ENCODE peak calls at places on chromosomes 7 and 10, in six cellular contexts. O, C, T, Q, N and V are unnamed samples.

GRCh38 chr10:122333037-122333436 is 41.5 kb upstream of the PLEKHA1 start:
- DNase-seq in N (no peak), O (no peak), Q (no peak), C (no peak), T (no peak), V (no peak)

GRCh38 chr7:81111358-81111757 is 192.5 kb upstream of the SEMA3C start:
- DNase-seq in O (no peak), T (no peak), C (peak; percentile 86), Q (no peak), N (no peak), V (peak; percentile 92)

GRCh38 chr7:3691478-3692151 is 390.6 kb downstream of the SDK1 start:
- DNase-seq in T (no peak), Q (no peak), C (no peak), N (no peak), O (peak; percentile 39), V (no peak)

GRCh38 chr7:1045038-1045726 is 836 bp downstream of the GPR146 start:
- DNase-seq in Q (no peak), O (no peak), N (no peak), T (no peak), C (no peak), V (no peak)

GRCh38 chr10:87656431-87657072 is 3.1 kb upstream of the PAPSS2 start:
- DNase-seq in Q (no peak), N (no peak), T (peak; percentile 34), C (peak; percentile 70), O (peak; percentile 84), V (no peak)

GRCh38 chr10:7111574-7111973 is 299.3 kb downstream of the SFMBT2 start:
- DNase-seq in C (peak; percentile 69), O (no peak), T (no peak), N (no peak), Q (no peak), V (peak; percentile 42)

GRCh38 chr7:28296571-28297483 is 115.5 kb upstream of the CREB5 start:
- DNase-seq in N (peak; percentile 47), Q (peak; percentile 22), T (peak; percentile 18), O (peak; percentile 59), C (peak; percentile 45), V (peak; percentile 74)

GRCh38 chr7:142513221-142513955 is 235.9 kb upstream of the PRSS1 start:
- DNase-seq in N (no peak), T (no peak), O (no peak), Q (no peak), C (no peak), V (no peak)

GRCh38 chr7:19397917-19398316 is 252.7 kb upstream of the FERD3L start:
- DNase-seq in N (no peak), Q (no peak), T (no peak), O (no peak), C (no peak), V (peak; percentile 42)

GRCh38 chr7:42976371-42976770 is 44.2 kb downstream of the MRPL32 start:
- DNase-seq in Q (no peak), N (no peak), C (no peak), O (no peak), T (no peak), V (no peak)

GRCh38 chr10:34581871-34582532 is 233.1 kb downstream of the PARD3 start:
- DNase-seq in N (no peak), Q (no peak), T (no peak), C (peak; percentile 81), O (no peak), V (no peak)

GRCh38 chr10:62972103-62972502 is 155.9 kb upstream of the EGR2 start:
- DNase-seq in O (no peak), Q (no peak), C (peak; percentile 43), T (no peak), N (no peak), V (no peak)

GRCh38 chr10:100075426-100076220 is 6.0 kb downstream of the CPN1 start:
- DNase-seq in T (no peak), Q (no peak), N (no peak), O (no peak), C (no peak), V (no peak)

GRCh38 chr7:94393251-94393758 is 1.4 kb upstream of the COL1A2 start:
- DNase-seq in T (no peak), O (peak; percentile 65), C (peak; percentile 69), N (no peak), Q (peak; percentile 20), V (no peak)
- H3K4me3 ChIP-seq in T (no peak overlapping the region), O (no peak overlapping the region), C (peak overlapping the region; percentile 76), N (no peak overlapping the region), Q (peak overlapping the region; percentile 57), V (peak overlapping the region; percentile 67)

GRCh38 chr7:156039194-156039593 is 226.9 kb upstream of the SHH start:
- DNase-seq in Q (no peak), N (no peak), C (no peak), O (no peak), T (no peak), V (no peak)
- TF ChIP-seq CTCF in Q (no peak), N (no peak), C (no peak), O (no peak), T (no peak), V (no peak)

GRCh38 chr10:114398587-114399331 is 5.5 kb downstream of the AFAP1L2 start:
- DNase-seq in N (no peak), Q (no peak), C (no peak), T (no peak), O (no peak), V (no peak)

GRCh38 chr10:114397651-114398145 is 6.6 kb downstream of the AFAP1L2 start:
- DNase-seq in C (peak; percentile 59), T (no peak), N (peak; percentile 12), O (no peak), Q (no peak), V (no peak)

GRCh38 chr10:114395361-114396022 is 8.8 kb downstream of the AFAP1L2 start:
- DNase-seq in Q (no peak), N (no peak), T (no peak), C (no peak), O (no peak), V (no peak)

GRCh38 chr10:114394531-114394930 is 9.8 kb downstream of the AFAP1L2 start:
- DNase-seq in N (no peak), Q (no peak), O (no peak), T (no peak), C (no peak), V (no peak)

GRCh38 chr10:114396455-114396854 is 7.8 kb downstream of the AFAP1L2 start:
- DNase-seq in C (no peak), T (no peak), N (no peak), Q (no peak), O (no peak), V (no peak)
- H3K4me3 ChIP-seq in C (no peak overlapping the region), T (no peak overlapping the region), N (no peak overlapping the region), Q (no peak overlapping the region), O (no peak overlapping the region), V (no peak overlapping the region)

GRCh38 chr7:106957766-106958165 is 86.7 kb upstream of the PRKAR2B start:
- DNase-seq in C (no peak), Q (no peak), N (no peak), O (no peak), T (no peak), V (peak; percentile 13)

GRCh38 chr7:106964455-106964854 is 80.0 kb upstream of the PRKAR2B start:
- DNase-seq in Q (no peak), O (no peak), N (no peak), C (no peak), T (no peak), V (no peak)

GRCh38 chr7:106962751-106963150 is 81.8 kb upstream of the PRKAR2B start:
- DNase-seq in T (no peak), O (no peak), N (no peak), C (no peak), Q (no peak), V (no peak)

GRCh38 chr7:106959753-106960152 is 84.8 kb upstream of the PRKAR2B start:
- DNase-seq in T (peak; percentile 53), C (no peak), Q (no peak), N (peak; percentile 22), O (peak; percentile 47), V (no peak)
- TF ChIP-seq CTCF in T (peak; percentile 86), C (peak; percentile 15), Q (no peak), N (peak; percentile 58), O (peak; percentile 43), V (no peak)